ENCODE peak calls at places on chromosomes 16 and 17, in four cellular contexts. F is left lung, W is body of pancreas, M is foreskin keratinocyte. S is an unnamed sample.

GRCh38 chr17:77045441-77046041 is 95.2 kb upstream of the SEC14L1 start:
- ATAC-seq in F (peak), W (no peak), M (peak), S (no peak)

GRCh38 chr16:46843898-46844642 is 13.1 kb upstream of the C16orf87 start:
- ATAC-seq in F (peak), W (no peak), M (no peak), S (peak)

GRCh38 chr16:62256406-62256805 is 220.2 kb upstream of the CDH8 start:
- ATAC-seq in F (no peak), W (no peak), M (peak), S (no peak)

GRCh38 chr17:28475151-28475900 is 1.9 kb downstream of the SLC13A2 start:
- ATAC-seq in F (no peak), W (no peak), M (no peak), S (no peak)

GRCh38 chr17:39199673-39199985 is 454 bp upstream of the RPL19 start:
- ATAC-seq in F (no peak), W (peak), M (no peak), S (peak)

GRCh38 chr16:81279375-81279774 is 35.4 kb upstream of the GAN start:
- ATAC-seq in F (no peak), W (no peak), M (peak), S (no peak)

GRCh38 chr17:80632046-80632581 is 87.5 kb downstream of the RPTOR start:
- ATAC-seq in F (no peak), W (no peak), M (no peak), S (no peak)

GRCh38 chr17:81463506-81463905 is 49.1 kb downstream of the ACTG1 start:
- ATAC-seq in F (no peak), W (no peak), M (no peak), S (no peak)

GRCh38 chr16:54628796-54629625 is 301.7 kb upstream of the IRX5 start:
- ATAC-seq in F (peak), W (no peak), M (no peak), S (no peak)

GRCh38 chr17:2013994-2014317 is 11.2 kb downstream of the RTN4RL1 start:
- ATAC-seq in F (peak), W (no peak), M (no peak), S (no peak)

GRCh38 chr16:74862743-74863244 is 88.2 kb upstream of the FA2H start:
- ATAC-seq in F (peak), W (peak), M (peak), S (no peak)

GRCh38 chr17:27218041-27218440 is 75.9 kb upstream of the WSB1 start:
- ATAC-seq in F (no peak), W (no peak), M (no peak), S (no peak)

GRCh38 chr17:81708739-81709185 is 3.3 kb upstream of the SLC25A10 start:
- ATAC-seq in F (no peak), W (no peak), M (no peak), S (no peak)

GRCh38 chr17:40034426-40035161 is 19.4 kb downstream of the CSF3 start:
- ATAC-seq in F (no peak), W (no peak), M (no peak), S (no peak)

GRCh38 chr16:14087590-14088154 is 16.6 kb downstream of the MRTFB start:
- ATAC-seq in F (peak), W (no peak), M (no peak), S (no peak)

GRCh38 chr17:80877095-80877828 is 114.4 kb upstream of the CHMP6 start:
- ATAC-seq in F (no peak), W (no peak), M (no peak), S (no peak)

GRCh38 chr17:37322826-37323561 is 52.8 kb upstream of the C17orf78 start:
- ATAC-seq in F (no peak), W (no peak), M (no peak), S (no peak)

DNA sequence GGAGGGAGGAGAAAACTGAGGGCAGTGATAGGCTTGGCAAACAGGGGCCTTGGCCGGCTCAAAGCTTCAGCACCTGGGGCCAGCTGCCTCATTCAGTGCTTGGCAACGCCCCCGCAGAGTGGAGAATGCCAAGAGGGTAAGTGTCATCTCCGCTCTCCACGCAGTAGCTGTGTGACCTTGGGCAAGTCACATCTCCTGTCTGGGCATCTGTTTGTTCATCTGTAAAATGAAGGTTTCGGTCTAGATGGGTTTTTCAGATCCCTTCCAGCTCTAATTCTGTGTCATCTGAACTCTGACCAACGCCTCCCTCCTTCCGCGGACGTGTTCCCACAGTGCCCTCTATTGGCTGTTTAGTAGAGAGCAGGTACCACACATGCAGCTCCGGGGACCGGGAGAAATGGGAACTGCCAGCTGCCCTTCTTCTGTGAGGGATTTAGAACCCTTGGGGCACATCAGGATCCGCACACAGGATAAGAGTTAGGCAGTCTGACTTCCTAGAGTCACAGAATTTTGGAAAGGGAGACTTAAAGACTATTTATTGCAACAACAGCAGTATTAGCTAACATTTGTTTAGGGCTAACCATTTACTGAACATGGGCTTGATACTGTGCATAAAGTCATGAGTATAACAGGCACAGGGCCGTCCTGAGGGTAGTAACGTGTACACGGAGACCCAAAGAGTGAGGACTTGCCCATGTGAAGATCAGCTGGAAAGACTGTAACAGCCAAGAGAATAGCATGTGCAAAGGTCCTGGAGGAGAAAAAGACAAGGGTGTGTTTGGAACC is 26.8 kb downstream of the GP2 start:
- ATAC-seq in F (peak), W (peak), M (peak), S (no peak)
- H3K27ac ChIP-seq in F (no peak), W (peak), M (no peak), S (no peak)

DNA sequence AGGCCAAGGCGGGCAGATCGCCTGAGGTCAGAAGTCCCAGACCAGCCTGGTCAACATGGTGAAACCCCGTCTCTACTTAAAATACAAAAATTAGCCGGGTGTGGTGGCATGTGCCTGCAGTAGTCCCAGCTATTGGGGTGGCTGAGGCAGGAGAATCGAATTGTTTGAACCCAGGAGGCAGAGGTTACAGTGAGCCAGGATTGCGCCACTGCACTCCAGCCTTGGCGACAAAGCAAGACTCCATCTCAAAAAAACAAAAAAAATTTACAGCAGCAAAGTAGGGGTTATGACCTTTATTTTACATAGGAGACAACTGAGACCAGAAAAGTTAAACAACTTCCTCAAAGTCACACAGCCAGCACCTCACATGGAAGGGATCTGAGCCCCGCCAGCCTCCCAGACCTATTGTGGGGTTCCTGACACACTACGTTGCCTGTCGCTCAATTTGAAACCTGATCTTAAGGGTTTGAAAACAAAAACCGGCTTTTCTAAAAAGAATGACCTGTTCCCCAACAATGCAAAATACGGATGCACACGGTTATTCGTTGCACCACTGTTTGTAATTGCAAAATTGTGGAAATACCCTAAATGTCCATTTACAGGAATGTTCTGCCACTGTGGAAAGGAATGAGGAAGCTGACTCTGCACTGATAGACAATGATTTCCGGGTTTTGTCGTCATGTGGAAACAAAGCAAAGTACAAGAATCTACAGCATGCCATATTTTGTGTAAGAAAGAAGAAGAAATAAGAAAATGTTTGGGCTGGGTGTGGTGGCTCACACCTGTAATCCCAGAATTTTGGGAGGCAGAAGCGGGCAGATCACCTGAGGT is 77.2 kb downstream of the CNGB1 start:
- ATAC-seq in F (peak), W (peak), M (peak), S (peak)
- H3K27ac ChIP-seq in F (peak), W (peak), M (peak), S (peak)

DNA sequence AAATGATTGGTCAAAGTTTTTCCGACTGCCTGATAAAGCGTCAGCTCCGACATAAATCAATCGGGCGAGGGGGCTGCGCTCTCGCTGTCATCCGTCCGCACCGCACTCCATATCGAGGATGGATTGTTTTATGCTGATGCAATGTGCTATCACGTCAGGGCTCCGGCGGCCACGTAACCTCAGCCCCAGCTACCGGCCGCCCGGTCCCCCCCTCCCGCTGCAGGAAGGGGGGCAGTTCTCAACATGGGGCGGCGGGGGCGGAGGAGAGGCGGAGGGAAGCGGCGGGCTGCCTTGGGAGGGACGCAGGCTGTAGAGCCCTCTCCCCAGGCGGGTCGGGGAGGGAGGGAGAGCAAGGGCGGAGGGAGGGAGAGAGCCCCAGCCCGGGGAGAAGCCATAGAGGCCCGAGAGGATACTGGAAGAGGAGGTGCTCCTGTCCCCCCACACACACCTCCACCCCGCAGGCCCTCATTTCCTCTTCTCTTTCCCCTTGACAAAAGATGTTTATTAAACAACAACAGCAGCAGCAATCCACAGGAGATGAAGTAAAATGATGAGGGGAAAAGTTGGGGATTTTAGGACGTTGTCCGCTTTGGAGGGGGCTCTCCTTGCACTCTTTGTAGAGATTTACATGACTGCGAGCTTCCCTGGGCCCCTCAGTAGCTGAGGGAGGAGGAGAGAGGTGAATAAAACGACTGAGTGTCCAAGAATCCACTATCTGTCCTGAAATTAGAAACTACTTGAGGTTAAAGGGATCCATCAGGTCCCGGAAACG is 498 bp upstream of the HOXB9 start:
- ATAC-seq in F (no peak), W (no peak), M (no peak), S (no peak)
- H3K27ac ChIP-seq in F (no peak), W (no peak), M (no peak), S (no peak)

GRCh38 chr16:67833418-67834241 is 8.5 kb upstream of the THAP11 start:
- ATAC-seq in F (peak), W (peak), M (peak), S (peak)
- H3K27ac ChIP-seq in F (no peak), W (peak), M (peak), S (peak)

DNA sequence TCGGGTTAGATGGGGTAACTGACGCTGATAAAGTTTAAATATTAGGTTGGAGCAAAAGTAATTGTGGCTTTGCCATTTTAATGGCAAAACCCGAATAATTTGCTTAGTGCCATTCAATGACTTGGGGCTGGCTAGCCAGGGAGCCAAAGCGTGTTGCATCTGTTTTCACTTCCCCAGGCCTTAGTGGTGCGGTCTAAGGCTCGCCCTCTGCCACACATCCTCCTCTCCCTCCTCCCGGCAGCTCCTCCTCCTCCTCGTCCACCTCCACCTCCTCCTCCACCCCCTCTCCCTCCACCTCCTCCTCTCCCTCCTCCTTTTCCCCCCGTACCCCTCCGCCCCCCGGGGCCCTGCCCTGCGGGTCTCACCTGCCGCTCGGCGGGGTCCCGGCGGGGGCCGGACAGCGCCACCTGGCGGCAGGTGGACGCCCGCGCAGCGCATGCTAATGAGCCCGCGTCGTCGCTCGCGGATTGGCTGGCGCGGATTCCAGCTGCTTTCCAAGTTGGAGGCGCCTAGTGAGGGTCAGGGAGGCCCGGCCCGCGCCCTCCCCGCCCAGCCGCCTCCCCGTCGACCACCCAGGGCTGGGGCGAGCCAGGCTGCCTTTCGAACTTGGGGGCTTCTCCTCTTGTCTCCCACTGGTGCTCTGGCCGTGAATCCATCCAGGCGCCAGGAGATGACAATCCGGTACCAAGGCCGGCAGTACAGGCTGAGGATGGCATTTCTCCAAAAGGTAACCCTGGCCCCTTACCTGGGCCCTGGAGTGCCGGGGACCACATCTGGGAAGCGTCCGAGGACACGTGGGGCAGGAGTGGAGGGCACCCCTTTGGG is 36.6 kb upstream of the RGS9 start:
- ATAC-seq in F (peak), W (peak), M (peak), S (peak)
- H3K27ac ChIP-seq in F (peak), W (peak), M (peak), S (peak)

DNA sequence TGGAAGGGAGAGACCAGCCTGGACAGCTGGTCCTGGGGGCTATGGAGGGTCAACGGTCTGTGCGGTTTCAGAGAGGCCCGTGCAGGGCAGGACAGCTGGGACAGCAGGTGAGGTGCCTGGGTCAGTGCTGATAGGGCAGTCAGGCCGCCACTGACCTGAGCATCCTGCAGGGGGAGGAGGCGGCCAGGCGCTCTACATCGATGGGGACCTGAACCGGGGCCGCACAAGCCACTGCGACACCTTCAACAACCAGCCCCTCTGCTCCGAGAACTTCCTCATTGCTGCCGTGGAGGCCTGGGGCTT is 13.2 kb upstream of the ATP6V0C start:
- ATAC-seq in F (no peak), W (no peak), M (no peak), S (no peak)
- H3K27ac ChIP-seq in F (no peak), W (peak), M (no peak), S (no peak)

GRCh38 chr16:56310685-56311084 is 114.7 kb downstream of the AMFR start:
- ATAC-seq in F (no peak), W (no peak), M (no peak), S (no peak)
- H3K27ac ChIP-seq in F (no peak), W (no peak), M (no peak), S (no peak)